ENCODE peak calls at places on chromosomes 4 and X, in six cellular contexts. One of them, this sample, is unnamed.

GRCh38 chrX:29431895-29432294 is 783.5 kb upstream of the MAGEB2 start:
- DNase-seq in trophoblast cell: no peak
- DNase-seq in H1: no peak
- DNase-seq in IMR-90: no peak
- DNase-seq in neuronal stem cell: no peak
- DNase-seq in mesenchymal stem cell: no peak
- DNase-seq in this sample: no peak

GRCh38 chrX:56564182-56564885 is 907 bp downstream of the UBQLN2 start:
- DNase-seq in IMR-90: peak; percentile 49
- DNase-seq in H1: no peak
- DNase-seq in mesenchymal stem cell: peak; percentile 61
- DNase-seq in trophoblast cell: peak; percentile 85
- DNase-seq in neuronal stem cell: peak; percentile 6
- DNase-seq in this sample: no peak

GRCh38 chr4:48352793-48353192 is 11.5 kb downstream of the SLAIN2 start:
- DNase-seq in neuronal stem cell: no peak
- DNase-seq in IMR-90: no peak
- DNase-seq in trophoblast cell: no peak
- DNase-seq in H1: no peak
- DNase-seq in mesenchymal stem cell: no peak
- DNase-seq in this sample: no peak

GRCh38 chrX:124605518-124605917 is 259.2 kb downstream of the SH2D1A start:
- DNase-seq in IMR-90: no peak
- DNase-seq in mesenchymal stem cell: no peak
- DNase-seq in neuronal stem cell: no peak
- DNase-seq in H1: no peak
- DNase-seq in trophoblast cell: no peak
- DNase-seq in this sample: no peak

GRCh38 chrX:65866762-65867161 is 173.1 kb downstream of the VSIG4 start:
- DNase-seq in H1: no peak
- DNase-seq in neuronal stem cell: no peak
- DNase-seq in trophoblast cell: no peak
- DNase-seq in IMR-90: no peak
- DNase-seq in mesenchymal stem cell: no peak
- DNase-seq in this sample: no peak

GRCh38 chr4:56628592-56628991 is 52.5 kb downstream of the HOPX start:
- DNase-seq in IMR-90: no peak
- DNase-seq in trophoblast cell: no peak
- DNase-seq in mesenchymal stem cell: no peak
- DNase-seq in H1: no peak
- DNase-seq in neuronal stem cell: no peak
- DNase-seq in this sample: no peak

GRCh38 chr4:112747035-112747434 is 110.1 kb downstream of the LARP7 start:
- DNase-seq in trophoblast cell: no peak
- DNase-seq in H1: peak; percentile 25
- DNase-seq in IMR-90: no peak
- DNase-seq in neuronal stem cell: peak; percentile 59
- DNase-seq in mesenchymal stem cell: no peak
- DNase-seq in this sample: no peak

GRCh38 chr4:6115746-6116586 is 84.4 kb downstream of the JAKMIP1 start:
- DNase-seq in neuronal stem cell: no peak
- DNase-seq in mesenchymal stem cell: no peak
- DNase-seq in trophoblast cell: no peak
- DNase-seq in IMR-90: no peak
- DNase-seq in H1: no peak
- DNase-seq in this sample: no peak

GRCh38 chr4:152971053-152971452 is 34.9 kb downstream of the FHDC1 start:
- DNase-seq in neuronal stem cell: no peak
- DNase-seq in H1: no peak
- DNase-seq in trophoblast cell: no peak
- DNase-seq in IMR-90: no peak
- DNase-seq in mesenchymal stem cell: no peak
- DNase-seq in this sample: no peak

GRCh38 chr4:158722291-158722916 is 792 bp downstream of the PPID start:
- DNase-seq in mesenchymal stem cell: peak; percentile 55
- DNase-seq in IMR-90: peak; percentile 48
- DNase-seq in trophoblast cell: peak; percentile 19
- DNase-seq in neuronal stem cell: peak; percentile 23
- DNase-seq in H1: no peak
- DNase-seq in this sample: peak; percentile 26

GRCh38 chrX:13091111-13091765 is 46.8 kb upstream of the FAM9C start:
- DNase-seq in H1: no peak
- DNase-seq in trophoblast cell: no peak
- DNase-seq in neuronal stem cell: no peak
- DNase-seq in IMR-90: no peak
- DNase-seq in mesenchymal stem cell: no peak
- DNase-seq in this sample: no peak

GRCh38 chrX:134603806-134604700 is 54.2 kb downstream of the PLAC1 start:
- DNase-seq in neuronal stem cell: no peak
- DNase-seq in trophoblast cell: peak; percentile 64
- DNase-seq in H1: no peak
- DNase-seq in IMR-90: peak; percentile 90
- DNase-seq in mesenchymal stem cell: peak; percentile 60
- DNase-seq in this sample: no peak

GRCh38 chr4:1887065-1887464 is 15.9 kb downstream of the NSD2 start:
- DNase-seq in neuronal stem cell: no peak
- DNase-seq in IMR-90: no peak
- DNase-seq in trophoblast cell: no peak
- DNase-seq in H1: no peak
- DNase-seq in mesenchymal stem cell: no peak
- DNase-seq in this sample: no peak

GRCh38 chr4:152784490-152785195 is 4.9 kb downstream of the ARFIP1 start:
- DNase-seq in mesenchymal stem cell: peak; percentile 45
- DNase-seq in trophoblast cell: peak; percentile 82
- DNase-seq in IMR-90: peak; percentile 40
- DNase-seq in neuronal stem cell: no peak
- DNase-seq in H1: no peak
- DNase-seq in this sample: no peak

GRCh38 chr4:118417325-118417724 is 64.5 kb upstream of the PRSS12 start:
- DNase-seq in IMR-90: peak; percentile 85
- DNase-seq in mesenchymal stem cell: no peak
- DNase-seq in H1: no peak
- DNase-seq in neuronal stem cell: no peak
- DNase-seq in trophoblast cell: no peak
- DNase-seq in this sample: no peak

GRCh38 chr4:38202223-38202622 is 242.0 kb downstream of the PTTG2 start:
- DNase-seq in mesenchymal stem cell: no peak
- DNase-seq in H1: no peak
- DNase-seq in neuronal stem cell: no peak
- DNase-seq in trophoblast cell: no peak
- DNase-seq in IMR-90: no peak
- DNase-seq in this sample: no peak

GRCh38 chrX:150254909-150255308 is 108.2 kb upstream of the MAMLD1 start:
- DNase-seq in mesenchymal stem cell: no peak
- DNase-seq in H1: no peak
- DNase-seq in trophoblast cell: no peak
- DNase-seq in neuronal stem cell: no peak
- DNase-seq in IMR-90: no peak
- DNase-seq in this sample: no peak

GRCh38 chrX:21638311-21638710 is 19.8 kb downstream of the KLHL34 start:
- DNase-seq in H1: no peak
- DNase-seq in IMR-90: peak; percentile 86
- DNase-seq in mesenchymal stem cell: peak; percentile 1
- DNase-seq in neuronal stem cell: no peak
- DNase-seq in trophoblast cell: peak; percentile 25
- DNase-seq in this sample: no peak

GRCh38 chrX:118360429-118361125 is 14.7 kb downstream of the WDR44 start:
- DNase-seq in trophoblast cell: no peak
- DNase-seq in mesenchymal stem cell: peak; percentile 29
- DNase-seq in neuronal stem cell: no peak
- DNase-seq in IMR-90: peak; percentile 44
- DNase-seq in H1: no peak
- DNase-seq in this sample: no peak

GRCh38 chr4:87843936-87844335 is 11.2 kb downstream of the MEPE start:
- DNase-seq in IMR-90: peak; percentile 52
- DNase-seq in H1: no peak
- DNase-seq in mesenchymal stem cell: peak; percentile 97
- DNase-seq in trophoblast cell: peak; percentile 62
- DNase-seq in neuronal stem cell: no peak
- DNase-seq in this sample: no peak

GRCh38 chr4:122705035-122705434 is 27.5 kb upstream of the BBS12 start:
- DNase-seq in H1: no peak
- DNase-seq in mesenchymal stem cell: no peak
- DNase-seq in trophoblast cell: no peak
- DNase-seq in neuronal stem cell: no peak
- DNase-seq in IMR-90: no peak
- DNase-seq in this sample: no peak

GRCh38 chr4:34289489-34289888 is 1954.8 kb downstream of the ARAP2 start:
- DNase-seq in trophoblast cell: no peak
- DNase-seq in IMR-90: no peak
- DNase-seq in H1: no peak
- DNase-seq in mesenchymal stem cell: no peak
- DNase-seq in neuronal stem cell: no peak
- DNase-seq in this sample: no peak

GRCh38 chrX:29728639-29729038 is 486.7 kb upstream of the MAGEB2 start:
- DNase-seq in IMR-90: peak; percentile 56
- DNase-seq in H1: no peak
- DNase-seq in mesenchymal stem cell: peak; percentile 1
- DNase-seq in trophoblast cell: no peak
- DNase-seq in neuronal stem cell: no peak
- DNase-seq in this sample: no peak

GRCh38 chr4:140611854-140612253 is 43.1 kb upstream of the UCP1 start:
- DNase-seq in trophoblast cell: no peak
- DNase-seq in neuronal stem cell: no peak
- DNase-seq in IMR-90: peak; percentile 48
- DNase-seq in H1: no peak
- DNase-seq in mesenchymal stem cell: no peak
- DNase-seq in this sample: no peak

GRCh38 chr4:32117696-32118095 is 1397.5 kb downstream of the PCDH7 start:
- DNase-seq in IMR-90: no peak
- DNase-seq in H1: no peak
- DNase-seq in neuronal stem cell: no peak
- DNase-seq in trophoblast cell: no peak
- DNase-seq in mesenchymal stem cell: no peak
- DNase-seq in this sample: no peak

GRCh38 chr4:151568966-151569365 is 160.0 kb downstream of the FHIP1A start:
- DNase-seq in H1: no peak
- DNase-seq in mesenchymal stem cell: no peak
- DNase-seq in trophoblast cell: peak; percentile 82
- DNase-seq in IMR-90: no peak
- DNase-seq in neuronal stem cell: no peak
- DNase-seq in this sample: no peak

GRCh38 chrX:2497961-2498780 is 2.6 kb downstream of the DHRSX start:
- DNase-seq in neuronal stem cell: no peak
- DNase-seq in IMR-90: peak; percentile 23
- DNase-seq in H1: no peak
- DNase-seq in trophoblast cell: peak; percentile 4
- DNase-seq in mesenchymal stem cell: peak; percentile 49
- DNase-seq in this sample: no peak

GRCh38 chr4:158067646-158068045 is 105.2 kb downstream of the GASK1B start:
- DNase-seq in neuronal stem cell: no peak
- DNase-seq in IMR-90: no peak
- DNase-seq in H1: no peak
- DNase-seq in trophoblast cell: peak; percentile 13
- DNase-seq in mesenchymal stem cell: no peak
- DNase-seq in this sample: no peak

GRCh38 chrX:41858161-41858775 is 65.1 kb downstream of the CASK start:
- DNase-seq in H1: peak; percentile 5
- DNase-seq in trophoblast cell: no peak
- DNase-seq in IMR-90: no peak
- DNase-seq in mesenchymal stem cell: no peak
- DNase-seq in neuronal stem cell: no peak
- DNase-seq in this sample: peak; percentile 79

GRCh38 chrX:88613338-88613737 is 133.7 kb upstream of the CPXCR1 start:
- DNase-seq in H1: no peak
- DNase-seq in IMR-90: no peak
- DNase-seq in neuronal stem cell: peak; percentile 11
- DNase-seq in mesenchymal stem cell: peak; percentile 7
- DNase-seq in trophoblast cell: peak; percentile 29
- DNase-seq in this sample: peak; percentile 32

GRCh38 chr4:120886183-120886582 is 36.3 kb downstream of the PRDM5 start:
- DNase-seq in neuronal stem cell: no peak
- DNase-seq in trophoblast cell: no peak
- DNase-seq in IMR-90: no peak
- DNase-seq in H1: no peak
- DNase-seq in mesenchymal stem cell: no peak
- DNase-seq in this sample: no peak
- H4K91ac ChIP-seq in neuronal stem cell: no peak overlapping the region
- H4K91ac ChIP-seq in trophoblast cell: no peak overlapping the region
- H4K91ac ChIP-seq in IMR-90: no peak overlapping the region
- H4K91ac ChIP-seq in H1: no peak overlapping the region
- H4K91ac ChIP-seq in mesenchymal stem cell: no peak overlapping the region
- H4K91ac ChIP-seq in this sample: no peak overlapping the region

GRCh38 chr4:184992422-184992821 is 25.9 kb upstream of the HELT start:
- DNase-seq in mesenchymal stem cell: no peak
- DNase-seq in neuronal stem cell: no peak
- DNase-seq in H1: no peak
- DNase-seq in IMR-90: no peak
- DNase-seq in trophoblast cell: no peak
- DNase-seq in this sample: no peak
- H3K4me2 ChIP-seq in mesenchymal stem cell: no peak overlapping the region
- H3K4me2 ChIP-seq in neuronal stem cell: no peak overlapping the region
- H3K4me2 ChIP-seq in H1: no peak overlapping the region
- H3K4me2 ChIP-seq in IMR-90: no peak overlapping the region
- H3K4me2 ChIP-seq in trophoblast cell: no peak overlapping the region
- H3K4me2 ChIP-seq in this sample: no peak overlapping the region

DNA sequence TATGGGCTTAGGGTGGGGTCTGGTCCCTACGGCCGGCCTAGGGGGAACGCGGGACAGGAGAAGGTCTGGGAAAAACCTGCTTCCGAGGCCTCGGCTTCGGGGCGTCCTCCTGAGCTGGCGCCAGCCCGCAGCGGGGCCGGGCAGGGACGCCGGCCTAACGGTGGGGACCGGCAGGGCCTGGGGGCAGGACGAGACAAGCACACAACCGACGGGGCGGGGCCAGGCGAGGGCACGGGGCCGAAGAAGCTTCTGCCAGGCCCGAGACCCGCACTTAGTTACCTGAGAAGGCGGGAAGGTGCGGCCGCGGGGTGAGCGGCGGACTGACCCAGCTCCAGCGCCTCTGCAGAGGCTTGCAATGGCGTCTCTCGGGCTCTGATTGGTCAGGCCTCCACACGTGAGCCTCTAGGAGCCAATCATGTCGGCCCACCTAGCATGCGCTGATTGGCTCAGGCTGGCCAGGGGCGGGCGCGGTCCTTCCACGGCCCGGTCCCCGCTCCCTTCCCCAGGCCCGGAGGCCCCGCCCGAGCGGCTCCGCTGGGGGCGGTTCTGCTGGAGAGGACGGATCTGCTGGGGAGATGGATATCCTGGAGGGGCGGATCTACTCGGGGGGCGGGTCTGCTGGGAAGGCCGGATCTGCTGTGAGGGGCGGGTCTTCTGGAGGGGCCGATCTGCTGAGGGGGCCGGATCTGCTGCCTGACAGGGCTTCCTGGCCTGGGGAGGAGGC is 44.3 kb downstream of the CPLX1 start:
- DNase-seq in H1: peak; percentile 98
- DNase-seq in trophoblast cell: peak; percentile 100
- DNase-seq in neuronal stem cell: peak; percentile 99
- DNase-seq in mesenchymal stem cell: peak; percentile 99
- DNase-seq in IMR-90: peak; percentile 98
- DNase-seq in this sample: peak; percentile 100
- H3K23ac ChIP-seq in H1: no peak overlapping the region
- H3K23ac ChIP-seq in trophoblast cell: no peak overlapping the region
- H3K23ac ChIP-seq in neuronal stem cell: peak overlapping the region; percentile 100
- H3K23ac ChIP-seq in mesenchymal stem cell: peak overlapping the region; percentile 99
- H3K23ac ChIP-seq in IMR-90: no peak overlapping the region
- H3K23ac ChIP-seq in this sample: no peak overlapping the region

GRCh38 chr4:7984286-7984925 is 44.7 kb upstream of the AFAP1 start:
- DNase-seq in trophoblast cell: no peak
- DNase-seq in mesenchymal stem cell: no peak
- DNase-seq in neuronal stem cell: no peak
- DNase-seq in H1: no peak
- DNase-seq in IMR-90: no peak
- DNase-seq in this sample: no peak
- H4K91ac ChIP-seq in trophoblast cell: no peak overlapping the region
- H4K91ac ChIP-seq in mesenchymal stem cell: no peak overlapping the region
- H4K91ac ChIP-seq in neuronal stem cell: no peak overlapping the region
- H4K91ac ChIP-seq in H1: peak overlapping the region; percentile 84
- H4K91ac ChIP-seq in IMR-90: peak overlapping the region; percentile 29
- H4K91ac ChIP-seq in this sample: no peak overlapping the region